ENCODE peak calls at places on chromosomes 5 and 9, in five cellular contexts. X is GM23338, R is heart left ventricle, J is colonic mucosa, A is lower lobe of right lung. M is an unnamed sample.

GRCh38 chr5:9529041-9529480 is 16.8 kb downstream of the SEMA5A start:
- DNase-seq in X (no peak), R (no peak), J (no peak), A (no peak), M (no peak)

GRCh38 chr9:41229408-41230401 is 40.6 kb upstream of the ZNG1F start:
- DNase-seq in X (peak), R (peak), J (no peak), A (peak), M (no peak)

GRCh38 chr5:40477856-40478546 is 201.7 kb upstream of the PTGER4 start:
- DNase-seq in X (no peak), R (no peak), J (no peak), A (no peak), M (no peak)

GRCh38 chr5:126139773-126140172 is 283.4 kb upstream of the GRAMD2B start:
- DNase-seq in X (peak), R (no peak), J (no peak), A (no peak), M (no peak)

GRCh38 chr9:20788526-20789421 is 104.7 kb downstream of the FOCAD start:
- DNase-seq in X (no peak), R (no peak), J (no peak), A (no peak), M (no peak)

GRCh38 chr5:1521671-1522600 is 1.8 kb downstream of the LPCAT1 start:
- DNase-seq in X (peak), R (no peak), J (peak), A (peak), M (no peak)

GRCh38 chr5:163529698-163530097 is 24.3 kb downstream of the MAT2B start:
- DNase-seq in X (no peak), R (peak), J (no peak), A (no peak), M (no peak)

GRCh38 chr5:169804861-169805260 is 167.8 kb downstream of the DOCK2 start:
- DNase-seq in X (no peak), R (no peak), J (no peak), A (no peak), M (no peak)

GRCh38 chr9:87620727-87621322 is 105.1 kb upstream of the CTSL start:
- DNase-seq in X (no peak), R (no peak), J (no peak), A (no peak), M (no peak)

DNA sequence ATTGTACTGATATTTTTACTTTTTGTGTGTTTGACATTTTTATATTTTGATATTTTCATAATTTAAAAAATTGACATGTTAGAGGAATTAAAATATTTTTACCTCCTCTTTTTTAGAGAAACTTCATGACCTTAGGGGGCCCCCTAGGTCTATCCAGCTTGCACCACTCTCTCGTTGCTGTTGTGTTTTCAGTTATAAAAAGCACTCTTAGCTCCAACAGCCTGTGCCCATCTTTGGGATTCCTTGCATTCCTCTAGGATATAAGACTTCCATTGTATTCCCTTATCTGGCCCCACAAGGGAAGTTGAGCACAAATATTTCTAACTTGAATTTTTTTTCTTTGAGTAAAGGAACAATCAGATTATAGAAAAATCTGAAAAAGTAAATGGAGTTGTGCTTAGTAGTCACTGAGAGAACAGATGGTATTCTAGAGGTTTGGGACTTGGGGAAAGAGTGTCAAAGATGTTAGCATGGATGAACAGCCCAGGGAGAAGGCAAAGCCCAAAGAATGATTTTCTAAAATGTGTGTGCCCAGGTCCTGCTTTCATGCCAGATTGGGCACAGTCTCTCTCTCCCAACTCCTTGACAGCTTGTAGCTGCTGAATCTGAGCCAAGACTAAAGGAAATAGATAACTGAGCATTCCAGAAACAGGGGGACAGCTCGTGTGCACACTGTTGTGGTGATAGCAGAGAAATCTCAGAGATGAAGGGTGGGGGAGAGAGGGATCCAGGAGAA is 245.5 kb downstream of the SH3GL2 start:
- DNase-seq in X (peak), R (no peak), J (no peak), A (no peak), M (no peak)
- H3K27ac ChIP-seq in X (no peak), R (no peak), J (no peak), A (no peak), M (no peak)

DNA sequence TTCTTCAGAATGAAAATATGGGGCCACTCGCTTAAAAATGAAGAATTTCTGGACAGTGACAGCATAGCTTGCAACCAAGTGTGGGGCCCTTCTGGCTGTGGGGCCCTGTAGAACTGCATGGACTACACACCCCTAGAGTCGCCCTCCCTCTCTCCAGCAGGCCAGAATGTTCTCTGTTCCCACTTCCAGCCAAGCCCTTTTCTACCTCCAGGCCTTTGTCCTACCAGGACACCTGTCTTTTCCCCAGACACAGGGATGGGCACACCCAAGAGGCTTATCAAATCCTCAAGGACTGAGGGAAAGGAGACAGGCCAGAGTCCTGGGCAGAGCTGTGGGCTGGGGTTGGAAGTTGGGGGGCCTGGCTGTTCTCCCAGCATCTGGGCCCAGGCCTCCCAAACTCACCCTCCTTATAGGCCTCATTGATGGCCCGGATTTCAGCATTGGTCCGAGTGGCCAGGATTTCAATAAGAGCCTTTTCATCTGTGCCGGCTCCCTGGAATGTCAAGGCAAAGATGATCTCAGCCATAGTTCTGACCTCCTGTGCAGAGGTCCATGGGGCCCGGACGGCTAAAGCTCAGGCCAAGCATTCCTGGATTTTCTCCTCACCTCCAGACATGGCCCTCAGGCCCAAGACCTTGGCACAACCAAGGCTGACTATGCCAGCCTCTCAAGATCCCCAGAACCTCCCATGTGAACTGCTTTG is 38.2 kb upstream of the TNIP1 start:
- DNase-seq in X (no peak), R (no peak), J (no peak), A (no peak), M (no peak)
- H3K27ac ChIP-seq in X (no peak), R (no peak), J (no peak), A (peak), M (no peak)

DNA sequence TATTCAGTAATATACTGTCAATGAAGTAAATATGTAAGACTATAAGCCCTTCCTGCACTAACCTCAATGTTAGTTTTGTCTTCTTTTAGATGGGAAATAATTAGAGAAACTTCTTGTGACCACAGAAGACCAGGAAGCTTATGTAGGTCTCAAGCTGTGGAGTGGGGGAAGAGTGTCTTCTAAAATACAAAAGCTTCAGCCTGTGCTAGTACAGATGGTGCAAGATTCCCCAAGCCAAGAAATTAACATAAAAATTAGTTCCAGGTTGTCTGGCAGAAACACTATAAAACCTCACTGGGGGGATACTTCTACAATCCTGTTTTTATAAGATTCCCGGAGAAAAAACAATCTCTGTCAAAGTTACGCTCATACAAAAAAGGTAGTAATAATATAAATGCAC is 103.6 kb downstream of the FNBP1 start:
- DNase-seq in X (no peak), R (no peak), J (no peak), A (no peak), M (no peak)
- H3K27ac ChIP-seq in X (peak), R (peak), J (no peak), A (no peak), M (peak)

GRCh38 chr9:109414125-109414785 is 83.9 kb downstream of the PTPN3 start:
- DNase-seq in X (peak), R (no peak), J (no peak), A (no peak), M (no peak)
- H3K27ac ChIP-seq in X (peak), R (no peak), J (no peak), A (no peak), M (no peak)

GRCh38 chr9:131999692-132000551 is 79.7 kb downstream of the MED27 start:
- DNase-seq in X (no peak), R (no peak), J (no peak), A (no peak), M (no peak)
- H3K27ac ChIP-seq in X (no peak), R (no peak), J (no peak), A (no peak), M (no peak)

DNA sequence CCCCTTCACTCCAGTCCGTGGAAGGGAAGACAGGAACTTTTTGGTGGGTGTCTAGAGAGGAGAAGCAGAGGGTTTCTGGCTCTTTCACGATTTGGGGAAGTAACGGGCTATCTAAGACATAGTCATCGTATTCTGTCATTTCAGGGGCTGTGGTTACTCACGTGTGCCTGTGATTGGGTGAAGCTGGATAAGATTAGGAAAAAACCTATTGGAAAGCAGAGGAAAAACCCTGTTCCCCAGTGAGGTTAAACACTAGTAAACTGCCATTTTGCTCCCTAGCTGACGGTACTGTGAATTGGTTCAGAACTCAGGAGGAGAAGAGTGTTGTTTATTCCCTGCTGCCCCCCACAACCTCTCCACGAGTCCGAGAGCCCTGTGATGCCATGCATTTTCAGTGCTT is 45.0 kb upstream of the ROR2 start:
- DNase-seq in X (no peak), R (no peak), J (no peak), A (no peak), M (no peak)
- H3K27ac ChIP-seq in X (no peak), R (no peak), J (no peak), A (no peak), M (no peak)

DNA sequence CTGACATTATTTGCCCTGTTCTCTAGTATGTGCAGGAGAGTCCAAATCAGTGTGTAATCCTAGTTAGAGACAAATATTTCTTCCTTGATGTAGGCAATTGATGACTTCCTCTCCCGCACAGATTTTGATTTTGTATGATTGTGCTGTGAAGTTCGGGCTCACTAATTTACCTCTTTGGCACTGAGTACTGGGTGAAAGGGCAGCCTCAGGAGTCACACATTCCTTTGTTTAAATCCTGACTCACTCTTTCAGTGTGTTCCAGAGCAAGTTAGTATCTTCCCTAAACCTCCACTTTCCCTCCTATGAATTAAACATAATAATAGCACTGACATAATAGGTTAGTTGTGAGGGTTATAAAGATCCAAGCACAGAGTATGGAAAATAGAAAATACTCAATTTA is 269.7 kb downstream of the ISL1 start:
- DNase-seq in X (no peak), R (no peak), J (no peak), A (no peak), M (no peak)
- H3K27ac ChIP-seq in X (no peak), R (no peak), J (no peak), A (no peak), M (no peak)

M was measured in caudate nucleus.